ENCODE peak calls at places on chromosomes 4 and X, in nine cellular contexts. V, F, Y, B, K, H, U, M and N are unnamed samples. For H3K27me3, the result is how much of the 10 kb centered on the place peaks cover.

GRCh38 chr4:80138556-80139538 is 58.5 kb upstream of the PRDM8 start:
- DNase-seq in M (no peak), U (peak), Y (no peak), F (no peak), H (peak), B (no peak), V (no peak), K (no peak), N (peak)

GRCh38 chrX:15911729-15912550 is 57.3 kb upstream of the AP1S2 start:
- DNase-seq in V (no peak), B (no peak), F (no peak), U (peak), H (peak), M (no peak), K (no peak), Y (no peak), N (no peak)

GRCh38 chr4:56468097-56468422 is 643 bp downstream of the SRP72 start:
- DNase-seq in U (peak), V (peak), Y (peak), H (peak), K (peak), M (peak), F (peak), B (no peak), N (peak)

GRCh38 chr4:173489514-173489913 is 40.5 kb downstream of the HAND2 start:
- DNase-seq in U (peak), M (no peak), F (no peak), B (peak), V (no peak), H (no peak), Y (no peak), K (no peak), N (no peak)

GRCh38 chr4:87079967-87080366 is 140.5 kb downstream of the KLHL8 start:
- DNase-seq in F (no peak), K (no peak), V (no peak), B (no peak), U (no peak), H (no peak), M (no peak), Y (no peak), N (no peak)

GRCh38 chrX:111519215-111519614 is 7.8 kb downstream of the SERTM2 start:
- DNase-seq in H (no peak), B (peak), Y (no peak), M (peak), K (no peak), F (no peak), U (no peak), V (peak), N (peak)

GRCh38 chr4:181821039-181822004 is 421.9 kb upstream of the TENM3 start:
- DNase-seq in H (no peak), Y (no peak), M (no peak), F (no peak), V (peak), K (no peak), U (peak), B (no peak), N (peak)

GRCh38 chrX:151680805-151681204 is 14.5 kb upstream of the PRRG3 start:
- DNase-seq in K (peak), Y (peak), F (peak), U (peak), V (peak), M (peak), H (peak), B (no peak), N (peak)

GRCh38 chr4:184250795-184251679 is 33.4 kb upstream of the ENPP6 start:
- DNase-seq in V (peak), Y (no peak), U (peak), K (peak), H (peak), B (peak), M (peak), F (no peak), N (peak)

GRCh38 chr4:118783887-118784286 is 52.0 kb downstream of the SEC24D start:
- DNase-seq in Y (no peak), B (no peak), H (no peak), U (peak), F (no peak), K (no peak), M (no peak), V (no peak), N (no peak)

GRCh38 chr4:142406051-142406549 is 440.0 kb downstream of the INPP4B start:
- DNase-seq in F (peak), Y (no peak), K (no peak), M (no peak), H (peak), U (peak), V (no peak), B (no peak), N (peak)

GRCh38 chrX:1601051-1601767 is 9.8 kb downstream of the AKAP17A start:
- DNase-seq in B (no peak), Y (no peak), F (no peak), V (no peak), H (no peak), U (no peak), K (no peak), M (no peak), N (no peak)

GRCh38 chr4:100981447-100982204 is 365.7 kb downstream of the PPP3CA start:
- DNase-seq in V (no peak), M (no peak), B (peak), K (no peak), H (no peak), U (peak), Y (no peak), F (peak), N (no peak)

GRCh38 chrX:49278081-49278480 is 8.5 kb downstream of the PPP1R3F start:
- DNase-seq in B (no peak), U (no peak), Y (no peak), V (no peak), M (no peak), F (no peak), H (no peak), K (no peak), N (no peak)

GRCh38 chr4:164949448-164950118 is 27.9 kb downstream of the TRIM61 start:
- DNase-seq in F (peak), V (peak), U (peak), B (no peak), Y (no peak), M (no peak), H (no peak), K (no peak), N (no peak)

GRCh38 chr4:76630748-76631147 is 195.7 kb downstream of the SHROOM3 start:
- DNase-seq in U (peak), F (no peak), M (no peak), B (peak), V (no peak), H (no peak), K (no peak), Y (no peak), N (no peak)

GRCh38 chr4:78710536-78710935 is 65.6 kb upstream of the BMP2K start:
- DNase-seq in K (no peak), F (no peak), V (no peak), M (no peak), Y (no peak), U (peak), B (no peak), H (peak), N (no peak)

GRCh38 chrX:39654952-39655351 is 442.8 kb downstream of the BCOR start:
- DNase-seq in F (no peak), K (no peak), Y (no peak), B (no peak), V (no peak), M (no peak), U (no peak), H (no peak), N (no peak)

GRCh38 chr4:108620101-108620932 is at the start of gene RPL34:
- DNase-seq in U (peak), M (peak), F (peak), B (peak), Y (peak), K (peak), H (peak), V (peak), N (peak)

GRCh38 chrX:110276778-110277177 is 41.1 kb downstream of the AMMECR1 start:
- DNase-seq in U (no peak), Y (no peak), K (no peak), M (no peak), F (no peak), V (no peak), B (no peak), H (no peak), N (peak)

GRCh38 chr4:41957634-41958033 is 22.4 kb downstream of the TMEM33 start:
- DNase-seq in F (no peak), Y (no peak), M (peak), B (peak), V (peak), U (peak), H (peak), K (peak), N (peak)

DNA sequence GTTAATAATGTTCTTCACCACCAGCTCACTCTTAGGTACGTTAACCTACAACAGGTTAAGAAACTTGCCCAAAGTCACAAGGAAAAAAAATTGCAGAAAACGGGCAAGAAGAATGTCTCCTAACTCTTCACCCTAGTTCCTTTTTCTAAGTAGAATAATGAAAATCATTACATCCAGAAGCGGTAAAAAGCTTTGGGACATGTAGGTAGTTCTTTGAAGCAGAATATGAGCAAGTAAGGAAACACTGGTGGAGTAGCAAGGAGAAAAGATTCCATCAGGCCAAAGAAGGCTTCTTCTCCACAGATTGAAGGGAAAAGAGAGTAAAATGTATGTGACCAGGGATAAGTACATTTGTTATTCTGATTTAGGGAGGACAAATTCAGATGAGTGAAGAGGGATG is 4.1 kb downstream of the CAMK2D start:
- DNase-seq in Y (no peak), K (no peak), H (no peak), F (no peak), M (no peak), V (no peak), U (no peak), B (no peak), N (no peak)
- H3K9ac ChIP-seq in Y (no peak), K (no peak), H (no peak), F (peak), M (peak), V (no peak), U (peak), B (peak), N (no peak)

GRCh38 chr4:153107246-153107645 is 97.0 kb upstream of the TRIM2 start:
- DNase-seq in H (no peak), M (no peak), U (no peak), B (no peak), F (no peak), V (no peak), K (no peak), Y (no peak), N (no peak)
- H3K27me3 ChIP-seq in H (under half), M (under half), U (half or more), B (under half), F (under half), V (under half), K (under half), Y (under half), N (under half)

DNA sequence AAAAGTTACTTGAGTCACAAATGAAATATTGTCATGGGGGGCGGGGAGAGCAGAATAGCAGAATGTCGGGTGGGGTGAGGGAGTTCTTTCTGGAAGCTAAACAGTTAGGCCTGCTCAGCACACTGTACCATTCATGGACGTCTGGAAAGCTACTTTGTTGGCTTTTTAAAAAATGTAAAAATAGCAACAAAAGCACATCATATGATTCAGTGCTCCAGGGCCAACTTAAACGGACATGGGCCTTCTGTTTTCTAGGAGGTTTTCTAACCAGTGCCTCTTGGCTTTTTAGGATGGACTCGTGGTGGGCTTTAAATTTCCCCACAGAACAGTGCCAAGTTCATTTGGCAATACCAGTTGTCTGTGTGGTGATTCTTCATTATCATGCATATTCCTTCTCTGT is 57.4 kb upstream of the CLCN4 start:
- DNase-seq in B (no peak), K (no peak), M (no peak), U (no peak), F (no peak), V (no peak), H (no peak), Y (no peak), N (no peak)
- H3K9ac ChIP-seq in B (peak), K (no peak), M (no peak), U (no peak), F (no peak), V (no peak), H (no peak), Y (no peak), N (no peak)

DNA sequence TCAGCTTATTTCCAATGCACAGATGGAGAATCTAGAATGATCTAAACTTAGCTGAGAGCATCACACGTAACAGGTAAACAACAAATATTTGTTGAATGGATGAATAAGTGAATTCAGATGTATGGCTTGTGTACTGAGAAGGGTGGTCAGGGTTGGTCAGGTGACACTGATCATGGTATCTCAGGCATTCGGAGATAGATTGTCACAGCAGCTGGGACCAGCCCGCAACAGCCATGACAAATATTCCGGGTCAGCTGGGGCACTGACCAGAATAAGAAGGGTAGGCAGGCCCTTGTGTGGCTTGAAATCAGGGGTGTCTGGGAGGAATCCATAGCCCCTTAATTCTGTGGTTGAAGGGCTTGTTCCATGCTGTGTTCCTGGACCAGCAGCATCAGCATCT is 159.4 kb upstream of the ARX start:
- DNase-seq in M (no peak), V (no peak), H (no peak), F (no peak), U (no peak), K (no peak), B (no peak), Y (no peak), N (no peak)
- H3K27me3 ChIP-seq in M (under half), V (under half), H (under half), F (under half), U (under half), K (under half), B (under half), Y (under half), N (under half)

DNA sequence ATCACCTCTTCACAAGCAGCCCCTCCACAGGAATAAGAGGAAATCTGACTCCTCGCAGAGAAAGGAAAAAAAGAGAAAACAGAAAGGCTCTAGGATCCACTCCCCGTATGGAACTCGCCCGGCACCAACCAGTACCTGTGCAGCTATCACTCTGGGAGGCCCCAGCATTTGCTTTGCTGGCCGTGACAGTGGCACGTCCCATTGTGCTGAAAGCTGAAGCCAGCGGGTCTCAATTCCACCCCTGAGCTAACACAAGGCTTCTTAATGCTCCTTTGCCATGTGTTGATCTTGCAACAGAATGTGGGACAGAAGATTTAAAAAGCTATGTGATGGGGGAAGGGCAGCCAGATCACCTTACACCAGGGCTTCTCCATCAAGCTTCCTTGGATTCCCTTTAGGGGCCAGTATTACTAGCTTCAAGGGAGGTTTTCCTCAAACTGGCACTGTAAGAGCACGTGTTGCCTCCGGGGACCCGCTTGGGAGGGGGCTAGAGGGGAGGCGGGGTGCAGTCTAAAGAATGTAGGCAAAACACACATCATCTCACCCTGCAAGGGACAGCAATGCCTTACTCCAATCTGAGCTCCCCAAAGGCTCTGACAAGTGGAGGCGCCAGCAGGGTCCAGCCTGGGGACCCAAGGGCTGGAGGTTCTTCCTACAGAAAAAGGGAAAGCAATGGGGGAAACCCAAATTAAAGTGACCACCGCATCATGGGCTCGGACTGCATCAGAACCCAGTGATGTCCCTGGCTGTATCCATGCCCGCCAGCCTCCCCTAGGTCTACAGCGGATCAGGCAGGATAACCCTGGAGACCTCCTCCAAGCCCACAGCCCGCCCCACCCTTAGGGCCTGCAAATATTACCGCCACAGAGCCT is 1.2 kb downstream of the USP46 start:
- DNase-seq in U (peak), M (peak), F (peak), K (no peak), H (peak), Y (peak), B (peak), V (peak), N (no peak)
- H3K9ac ChIP-seq in U (peak), M (peak), F (peak), K (no peak), H (peak), Y (no peak), B (peak), V (no peak), N (peak)

GRCh38 chrX:31421441-31421840 is 349.6 kb upstream of the FTHL17 start:
- DNase-seq in M (no peak), F (no peak), V (no peak), H (no peak), Y (no peak), B (no peak), U (no peak), K (no peak), N (no peak)

GRCh38 chrX:31423575-31424284 is 351.9 kb upstream of the FTHL17 start:
- DNase-seq in B (peak), Y (peak), V (peak), U (peak), K (peak), M (peak), F (peak), H (peak), N (peak)

GRCh38 chrX:31420302-31420701 is 348.5 kb upstream of the FTHL17 start:
- DNase-seq in B (no peak), H (no peak), U (no peak), V (no peak), M (no peak), F (no peak), Y (no peak), K (no peak), N (no peak)

DNA sequence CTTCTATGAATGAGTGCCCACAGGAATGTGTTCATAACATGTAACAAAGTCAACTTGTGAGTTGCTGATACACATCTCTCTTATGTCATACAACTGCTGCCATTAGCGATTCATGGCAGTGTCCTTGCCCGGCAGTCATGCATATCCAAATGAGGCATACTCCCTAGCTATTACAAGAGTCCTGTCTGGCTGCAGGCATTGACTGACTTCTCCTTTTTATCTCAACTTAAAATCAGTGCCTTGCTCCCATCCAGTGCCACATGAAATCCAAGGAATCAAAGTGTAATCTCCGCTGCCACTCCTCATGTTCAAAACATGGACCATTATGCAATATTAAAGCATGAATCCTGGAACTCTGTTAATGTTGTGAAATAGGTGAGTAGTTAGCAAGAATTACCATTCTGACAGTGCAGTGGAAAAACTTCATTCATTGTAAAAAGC is 348.9 kb upstream of the FTHL17 start:
- DNase-seq in Y (no peak), F (no peak), K (no peak), M (no peak), H (no peak), V (no peak), B (peak), U (peak), N (no peak)
- H3K27me3 ChIP-seq in Y (under half), F (under half), K (under half), M (under half), H (under half), V (under half), B (under half), U (under half), N (under half)

GRCh38 chrX:47608130-47608810 is 11.4 kb downstream of the SYN1 start:
- DNase-seq in B (no peak), U (no peak), V (peak), M (no peak), H (no peak), Y (no peak), F (peak), K (peak), N (no peak)
- H3K9ac ChIP-seq in B (no peak), U (no peak), V (no peak), M (no peak), H (no peak), Y (no peak), F (no peak), K (no peak), N (no peak)

GRCh38 chr4:4859799-4860380 is 425 bp downstream of the MSX1 start:
- DNase-seq in H (no peak), Y (no peak), K (no peak), U (peak), F (peak), V (peak), M (peak), B (peak), N (peak)
- H3K27me3 ChIP-seq in H (under half), Y (half or more), K (under half), U (under half), F (half or more), V (half or more), M (half or more), B (under half), N (under half)

DNA sequence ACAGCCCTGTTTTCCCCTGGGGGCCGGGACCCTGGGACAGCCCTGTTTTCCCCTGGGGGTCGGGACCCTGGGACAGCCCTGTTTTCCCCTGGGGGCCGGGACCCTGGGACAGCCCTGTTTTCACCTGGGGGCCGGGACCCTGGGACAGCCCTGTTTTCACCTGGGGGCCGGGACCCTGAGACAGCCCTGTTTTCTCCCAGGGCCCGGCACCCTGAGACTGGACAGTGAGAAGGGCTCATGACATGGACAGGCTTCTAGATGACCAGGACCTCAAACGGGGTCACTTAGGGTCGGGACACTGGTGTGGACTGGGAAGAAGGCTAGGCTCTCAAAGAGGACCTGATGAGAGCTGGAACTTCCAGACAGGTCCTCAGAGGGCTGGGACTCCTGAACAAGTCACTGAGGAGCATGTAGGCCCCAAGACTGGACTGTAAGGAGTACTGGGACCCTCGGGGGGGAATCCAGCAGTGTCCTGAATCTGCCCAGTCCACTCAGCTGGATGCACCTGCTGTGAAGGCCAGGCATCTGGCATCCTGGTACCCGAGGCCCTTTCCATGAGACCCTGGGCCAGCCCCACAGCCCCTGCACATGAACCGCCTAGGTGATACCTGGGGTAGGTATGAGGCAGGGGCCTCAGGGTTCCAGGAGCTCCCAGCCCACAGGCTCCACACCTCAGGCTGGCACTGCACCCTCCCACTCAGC is 2.4 kb downstream of the PCGF3 start:
- DNase-seq in Y (no peak), M (no peak), H (no peak), K (no peak), U (no peak), B (no peak), F (no peak), V (no peak), N (no peak)
- H3K9ac ChIP-seq in Y (no peak), M (no peak), H (no peak), K (no peak), U (peak), B (no peak), F (no peak), V (no peak), N (no peak)